ENCODE peak calls at places on chromosomes 1 and 21, in five cellular contexts. K, G, V, P and F are unnamed samples.

GRCh38 chr1:111961773-111962565 is 27.5 kb downstream of the KCND3 start:
- DNase-seq in G (no peak), V (no peak), P (no peak), K (no peak), F (no peak)

GRCh38 chr1:162055062-162055461 is 14.4 kb upstream of the NOS1AP start:
- DNase-seq in V (peak), P (no peak), K (peak), G (no peak), F (peak)

GRCh38 chr1:240766831-240767230 is 154.9 kb upstream of the GREM2 start:
- DNase-seq in V (no peak), P (no peak), G (no peak), K (peak), F (peak)

GRCh38 chr1:193270996-193271395 is 84.6 kb upstream of the B3GALT2 start:
- DNase-seq in G (no peak), K (peak), V (peak), P (no peak), F (peak)

GRCh38 chr1:231526536-231526935 is 1.9 kb upstream of the TSNAX start:
- DNase-seq in G (no peak), P (no peak), K (no peak), V (no peak), F (no peak)

GRCh38 chr21:42562258-42562657 is 48.6 kb downstream of the SLC37A1 start:
- DNase-seq in V (no peak), P (no peak), K (no peak), G (no peak), F (no peak)

GRCh38 chr1:3673381-3674099 is 21.2 kb downstream of the TP73 start:
- DNase-seq in K (no peak), G (no peak), P (no peak), V (no peak), F (no peak)

GRCh38 chr1:111481387-111482221 is 7.8 kb downstream of the C1orf162 start:
- DNase-seq in G (peak), K (peak), V (peak), P (peak), F (peak)

GRCh38 chr1:70386121-70386520 is 24.9 kb upstream of the CTH start:
- DNase-seq in V (no peak), P (no peak), K (no peak), G (no peak), F (peak)

GRCh38 chr1:53551428-53551995 is 92.3 kb downstream of the DMRTB1 start:
- DNase-seq in K (no peak), G (no peak), V (no peak), P (no peak), F (no peak)

GRCh38 chr1:4674117-4674516 is 19.7 kb downstream of the AJAP1 start:
- DNase-seq in K (no peak), G (no peak), P (no peak), V (no peak), F (no peak)

GRCh38 chr21:46247699-46248460 is 19.3 kb upstream of the LSS start:
- DNase-seq in K (no peak), V (no peak), P (no peak), G (no peak), F (no peak)

GRCh38 chr1:197159461-197159860 is 13.0 kb upstream of the ASPM start:
- DNase-seq in V (no peak), P (no peak), K (peak), G (no peak), F (no peak)

GRCh38 chr1:89022167-89022959 is at the start of gene GBP3:
- DNase-seq in K (peak), G (no peak), V (peak), P (no peak), F (peak)

GRCh38 chr1:227789042-227789880 is 26.2 kb upstream of the PRSS38 start:
- DNase-seq in K (peak), G (no peak), P (peak), V (no peak), F (no peak)

GRCh38 chr21:26809745-26810144 is 35.5 kb downstream of the ADAMTS1 start:
- DNase-seq in K (no peak), P (no peak), G (no peak), V (no peak), F (peak)

GRCh38 chr1:154750681-154751665 is 119.1 kb downstream of the KCNN3 start:
- DNase-seq in P (no peak), V (no peak), K (no peak), G (no peak), F (no peak)

GRCh38 chr1:164590592-164590991 is 31.6 kb downstream of the PBX1 start:
- DNase-seq in V (no peak), G (no peak), K (no peak), P (no peak), F (no peak)

GRCh38 chr1:100440075-100440809 is 87.9 kb downstream of the CDC14A start:
- DNase-seq in P (no peak), V (no peak), K (no peak), G (peak), F (no peak)

GRCh38 chr1:185693654-185694053 is 40.5 kb upstream of the HMCN1 start:
- DNase-seq in P (no peak), K (no peak), V (no peak), G (no peak), F (no peak)

GRCh38 chr21:36696640-36697472 is 2.1 kb upstream of the SIM2 start:
- DNase-seq in G (no peak), K (no peak), P (no peak), V (no peak), F (no peak)

GRCh38 chr1:40032240-40032891 is 8.2 kb upstream of the CAP1 start:
- DNase-seq in K (peak), G (peak), V (peak), P (peak), F (peak)

GRCh38 chr1:19643602-19644419 is at the start of gene NBL1:
- DNase-seq in P (no peak), K (peak), V (peak), G (peak), F (peak)

GRCh38 chr1:198681831-198682756 is 43.3 kb downstream of the PTPRC start:
- DNase-seq in G (peak), P (peak), V (peak), K (peak), F (peak)

DNA sequence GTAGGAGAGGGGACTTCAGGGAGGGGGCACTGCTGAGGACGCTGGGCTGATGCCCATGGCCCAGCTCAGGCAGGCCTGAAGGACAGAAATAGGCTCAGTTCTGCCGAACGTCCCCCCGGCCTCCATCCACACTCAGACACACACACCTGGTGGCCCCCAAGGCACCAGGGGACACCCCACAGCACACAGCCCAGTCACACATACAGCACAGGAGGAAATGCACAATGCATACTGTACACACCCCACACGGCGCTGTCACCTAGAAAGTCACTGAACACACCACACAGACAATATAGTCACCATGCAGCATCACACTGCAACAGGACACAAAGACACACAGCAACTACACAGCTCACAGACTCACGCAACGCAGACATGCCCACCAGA is 562 bp downstream of the SYTL1 start:
- DNase-seq in V (no peak), G (no peak), K (no peak), P (no peak), F (no peak)
- H3K4me3 ChIP-seq in V (peak), G (peak), K (no peak), P (no peak), F (peak)

DNA sequence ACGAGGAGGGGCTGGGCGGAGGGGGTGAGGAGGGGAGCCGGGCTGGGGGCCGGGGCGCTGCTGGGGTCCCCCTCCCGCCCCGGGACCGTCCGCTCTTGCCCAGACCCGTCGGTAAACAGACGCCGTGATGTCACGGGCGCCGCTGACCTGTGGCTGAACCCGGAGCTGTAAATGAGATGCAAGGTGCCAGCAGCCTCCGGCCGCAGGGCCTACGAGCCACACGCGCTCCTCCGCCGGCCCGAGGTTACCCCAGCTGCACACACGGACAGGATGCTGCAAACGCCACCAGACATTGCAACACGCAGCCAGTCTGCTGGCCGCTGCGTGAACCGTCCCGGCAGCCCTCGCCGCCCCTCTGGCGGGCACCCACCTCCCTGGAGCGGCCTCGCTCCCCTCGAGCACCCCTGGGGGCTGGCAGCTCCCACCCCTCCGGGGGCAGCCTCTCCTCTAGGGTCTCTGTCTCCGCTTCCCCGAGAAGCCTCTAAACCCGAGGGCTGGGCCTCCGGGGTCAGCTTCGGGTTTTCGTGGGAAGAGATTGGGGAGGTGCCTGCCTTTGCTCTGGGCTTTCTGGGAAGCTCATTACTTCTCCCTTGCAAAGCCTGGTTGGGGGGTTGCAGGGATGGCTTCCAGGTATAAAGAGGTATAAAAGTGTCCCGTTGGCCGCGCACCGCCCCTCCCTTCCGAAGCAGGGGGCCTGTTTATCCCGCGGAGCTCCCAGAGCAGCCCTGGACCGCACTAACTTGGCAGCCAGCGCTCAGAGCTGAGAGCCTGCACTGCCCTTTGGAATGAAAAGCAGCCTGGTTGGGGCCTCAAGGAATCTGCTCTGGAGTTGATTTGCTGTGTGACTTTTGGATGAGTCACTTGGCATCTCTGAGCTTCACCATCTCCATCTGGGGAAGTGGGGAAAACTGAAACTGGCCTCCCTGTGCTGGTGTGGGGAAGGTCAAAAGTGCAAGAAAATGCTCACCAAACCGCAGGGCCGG is 21.9 kb downstream of the DHRS3 start:
- DNase-seq in P (peak), G (peak), V (peak), K (peak), F (peak)
- H3K4me3 ChIP-seq in P (no peak), G (peak), V (peak), K (peak), F (peak)

GRCh38 chr1:177164380-177165068 is at the start of gene ASTN1:
- DNase-seq in K (no peak), G (no peak), P (no peak), V (no peak), F (no peak)
- H3K4me3 ChIP-seq in K (no peak), G (peak), P (no peak), V (peak), F (no peak)

DNA sequence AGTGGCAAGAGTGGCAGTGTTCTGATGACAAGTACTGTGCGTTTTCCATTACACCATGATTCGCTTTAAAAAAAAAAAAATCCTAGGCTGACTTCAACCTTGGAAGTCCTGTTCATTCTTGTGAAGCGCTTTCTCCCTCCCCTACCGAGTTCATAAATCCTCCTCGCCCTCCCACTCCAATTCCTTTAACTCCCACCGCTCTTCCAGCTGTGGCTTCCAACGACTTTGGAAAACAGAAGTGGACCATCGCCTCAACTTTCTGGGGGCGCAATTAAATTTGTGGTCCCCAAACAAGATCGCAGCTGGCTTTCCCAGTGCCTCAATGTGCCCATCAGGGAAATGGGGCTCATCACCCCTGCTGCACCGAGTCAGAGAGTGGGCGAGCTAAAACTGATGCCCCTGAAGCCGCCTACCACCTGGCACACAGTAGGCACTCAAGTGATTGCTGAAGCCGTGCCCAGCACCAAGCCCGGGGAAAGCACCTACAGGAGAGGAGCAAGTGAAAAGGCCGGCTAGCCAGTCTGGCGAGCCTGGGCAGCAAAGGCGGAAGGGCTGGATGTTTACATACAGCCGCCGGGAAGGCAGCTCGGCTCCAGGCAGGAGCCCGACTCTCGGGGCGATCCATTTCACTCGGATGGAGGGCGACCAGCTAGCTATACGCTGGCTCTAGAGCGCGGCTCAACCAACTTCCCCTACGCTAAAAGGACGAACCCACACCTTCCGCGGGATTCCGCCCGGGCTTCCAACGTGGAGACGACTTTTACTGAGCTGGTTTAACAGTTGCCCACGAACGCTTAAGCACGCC is 1.3 kb downstream of the PLPP3 start:
- DNase-seq in V (peak), P (peak), G (peak), K (peak), F (peak)
- H3K4me3 ChIP-seq in V (peak), P (peak), G (peak), K (peak), F (peak)

GRCh38 chr1:115545096-115545720 is 96.6 kb upstream of the VANGL1 start:
- DNase-seq in P (no peak), K (peak), V (no peak), G (no peak), F (no peak)

GRCh38 chr1:115544131-115544530 is 97.6 kb upstream of the VANGL1 start:
- DNase-seq in K (peak), V (no peak), P (no peak), G (no peak), F (no peak)

GRCh38 chr1:115546846-115547245 is 94.9 kb upstream of the VANGL1 start:
- DNase-seq in K (no peak), V (no peak), P (no peak), G (no peak), F (peak)

GRCh38 chr1:115547661-115548060 is 94.1 kb upstream of the VANGL1 start:
- DNase-seq in K (no peak), G (no peak), V (no peak), P (no peak), F (no peak)

GRCh38 chr1:115545791-115546733 is 95.7 kb upstream of the VANGL1 start:
- DNase-seq in G (peak), V (peak), P (no peak), K (peak), F (peak)
- H3K4me3 ChIP-seq in G (no peak), V (no peak), P (no peak), K (no peak), F (no peak)

GRCh38 chr1:94538243-94538827 is 3.2 kb downstream of the F3 start:
- DNase-seq in P (no peak), V (peak), G (no peak), K (peak), F (peak)

GRCh38 chr1:94537254-94537653 is 4.3 kb downstream of the F3 start:
- DNase-seq in G (no peak), V (peak), P (no peak), K (no peak), F (peak)

GRCh38 chr1:94539496-94539895 is 2.1 kb downstream of the F3 start:
- DNase-seq in K (no peak), V (peak), P (no peak), G (no peak), F (peak)

GRCh38 chr1:94532077-94532476 is 9.5 kb downstream of the F3 start:
- DNase-seq in G (no peak), P (no peak), V (peak), K (no peak), F (peak)

DNA sequence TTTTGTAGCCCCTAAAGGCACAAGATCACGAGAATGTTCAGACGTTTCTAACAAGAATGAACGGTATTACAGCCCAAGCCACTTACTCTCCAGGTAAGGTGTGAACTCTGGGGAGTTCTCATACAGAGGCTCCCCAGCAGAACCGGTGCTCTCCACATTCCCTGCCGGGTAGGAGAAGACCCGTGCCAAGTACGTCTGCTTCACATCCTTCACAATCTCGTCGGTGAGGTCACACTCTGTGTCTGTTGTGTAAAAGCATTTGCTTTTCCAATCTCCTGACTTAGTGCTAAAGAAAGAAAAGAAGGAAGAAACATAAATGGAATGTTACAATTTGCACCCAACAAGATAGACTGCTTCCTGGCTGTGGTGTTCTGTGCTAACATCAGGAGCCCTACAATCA is 5.7 kb downstream of the F3 start:
- DNase-seq in K (peak), P (no peak), G (no peak), V (peak), F (peak)
- H3K4me3 ChIP-seq in K (no peak), P (no peak), G (no peak), V (no peak), F (no peak)

GRCh38 chr1:200666309-200666708 is 3.4 kb downstream of the DDX59 start:
- DNase-seq in K (no peak), V (no peak), P (no peak), G (no peak), F (no peak)
- H3K4me3 ChIP-seq in K (no peak), V (no peak), P (no peak), G (no peak), F (no peak)

GRCh38 chr1:223714421-223714724 is 2.0 kb downstream of the CAPN2 start:
- DNase-seq in P (no peak), G (no peak), K (no peak), V (no peak), F (no peak)
- H3K4me3 ChIP-seq in P (no peak), G (peak), K (peak), V (peak), F (peak)

GRCh38 chr1:157155658-157156057 is 17.5 kb upstream of the ETV3 start:
- DNase-seq in K (peak), G (no peak), V (no peak), P (no peak), F (no peak)
- H3K4me3 ChIP-seq in K (peak), G (no peak), V (no peak), P (no peak), F (no peak)